ENCODE peak calls at places on chromosomes 3 and 15, in nine cellular contexts. X is cardiac muscle cell, M is kidney epithelial cell, K is fibroblast of pulmonary artery, Q is esophagus muscularis mucosa, U is omental fat pad, D is HFFc6, W is hepatocyte, A is astrocyte of the spinal cord. I is an unnamed sample.

GRCh38 chr3:117059054-117059989 is 349.7 kb downstream of the TUSC7 start:
- DNase-seq in X (peak; percentile 52), M (no peak), D (peak; percentile 14), A (peak; percentile 23), U (no peak), K (peak; percentile 44), W (peak; percentile 63), Q (no peak), I (peak; percentile 46)

GRCh38 chr3:138774529-138775253 is 60.0 kb downstream of the PIK3CB start:
- DNase-seq in W (peak; percentile 81), X (peak; percentile 1), K (peak; percentile 98), U (no peak), Q (no peak), M (peak; percentile 99), A (peak; percentile 99), D (peak; percentile 99), I (peak; percentile 100)

GRCh38 chr3:53823026-53823955 is 22.9 kb downstream of the CHDH start:
- DNase-seq in Q (no peak), M (no peak), U (no peak), W (no peak), X (no peak), D (no peak), A (no peak), K (no peak), I (no peak)

GRCh38 chr3:183807329-183807728 is 18.0 kb downstream of the MAP6D1 start:
- DNase-seq in D (no peak), W (no peak), M (no peak), U (no peak), A (no peak), K (no peak), Q (no peak), X (no peak), I (no peak)

GRCh38 chr3:169634618-169635236 is 28.8 kb downstream of the MECOM start:
- DNase-seq in M (no peak), A (no peak), Q (no peak), D (no peak), X (no peak), K (no peak), W (no peak), U (no peak), I (no peak)

GRCh38 chr3:66195347-66195783 is 25.4 kb upstream of the SLC25A26 start:
- DNase-seq in U (no peak), M (peak; percentile 5), K (peak; percentile 44), A (peak; percentile 41), X (peak; percentile 26), Q (peak; percentile 87), D (peak; percentile 34), W (peak; percentile 60), I (peak; percentile 48)

GRCh38 chr3:80785475-80785874 is 976.0 kb downstream of the GBE1 start:
- DNase-seq in W (peak; percentile 23), D (no peak), M (no peak), Q (no peak), U (no peak), A (no peak), K (peak; percentile 3), X (no peak), I (no peak)

GRCh38 chr15:26069204-26069603 is 206.1 kb upstream of the ATP10A start:
- DNase-seq in W (no peak), K (no peak), A (no peak), X (no peak), U (no peak), D (no peak), Q (no peak), M (no peak), I (no peak)

GRCh38 chr3:8518138-8518537 is 16.5 kb downstream of the LMCD1 start:
- DNase-seq in K (peak; percentile 56), X (no peak), U (no peak), M (no peak), W (no peak), Q (no peak), A (no peak), D (peak; percentile 91), I (peak; percentile 79)

GRCh38 chr3:149023951-149024350 is 32.6 kb downstream of the GYG1 start:
- DNase-seq in U (no peak), M (no peak), D (no peak), A (no peak), Q (no peak), X (no peak), W (no peak), K (no peak), I (no peak)

GRCh38 chr15:95742836-95743235 is 587.7 kb upstream of the NR2F2 start:
- DNase-seq in A (no peak), X (no peak), Q (no peak), M (no peak), D (no peak), K (peak; percentile 38), U (no peak), W (no peak), I (peak; percentile 25)

GRCh38 chr3:193665370-193665989 is 72.5 kb downstream of the OPA1 start:
- DNase-seq in U (no peak), X (peak; percentile 14), D (peak; percentile 23), A (peak; percentile 58), M (peak; percentile 5), K (peak; percentile 70), W (peak; percentile 61), Q (no peak), I (peak; percentile 65)

GRCh38 chr3:10445561-10445960 is 59.8 kb downstream of the ATP2B2 start:
- DNase-seq in W (no peak), U (no peak), M (no peak), A (no peak), X (no peak), K (no peak), D (peak; percentile 17), Q (no peak), I (no peak)

GRCh38 chr3:39103791-39104552 is 3.5 kb downstream of the GORASP1 start:
- DNase-seq in A (no peak), U (no peak), D (no peak), M (no peak), Q (peak; percentile 74), X (no peak), K (no peak), W (no peak), I (no peak)

GRCh38 chr3:166510382-166510781 is 673.2 kb upstream of the BCHE start:
- DNase-seq in M (no peak), K (no peak), W (no peak), X (no peak), A (no peak), D (no peak), Q (no peak), U (no peak), I (no peak)

GRCh38 chr3:48536116-48536515 is 20.5 kb downstream of the PFKFB4 start:
- DNase-seq in Q (no peak), U (no peak), A (no peak), W (no peak), X (no peak), D (no peak), M (no peak), K (no peak), I (no peak)
- TF ChIP-seq CTCF in Q (no peak), U (no peak), A (no peak), W (no peak), X (no peak), D (no peak), M (no peak), K (no peak), I (no peak)

GRCh38 chr3:125045965-125046364 is 9.8 kb downstream of the HEG1 start:
- DNase-seq in M (no peak), W (no peak), A (peak; percentile 87), X (no peak), U (no peak), D (peak; percentile 83), K (peak; percentile 69), Q (no peak), I (peak; percentile 62)
- TF ChIP-seq CTCF in M (peak; percentile 31), W (no peak), A (peak; percentile 51), X (peak; percentile 27), U (no peak), D (peak; percentile 59), K (peak; percentile 29), Q (no peak), I (peak; percentile 57)

DNA sequence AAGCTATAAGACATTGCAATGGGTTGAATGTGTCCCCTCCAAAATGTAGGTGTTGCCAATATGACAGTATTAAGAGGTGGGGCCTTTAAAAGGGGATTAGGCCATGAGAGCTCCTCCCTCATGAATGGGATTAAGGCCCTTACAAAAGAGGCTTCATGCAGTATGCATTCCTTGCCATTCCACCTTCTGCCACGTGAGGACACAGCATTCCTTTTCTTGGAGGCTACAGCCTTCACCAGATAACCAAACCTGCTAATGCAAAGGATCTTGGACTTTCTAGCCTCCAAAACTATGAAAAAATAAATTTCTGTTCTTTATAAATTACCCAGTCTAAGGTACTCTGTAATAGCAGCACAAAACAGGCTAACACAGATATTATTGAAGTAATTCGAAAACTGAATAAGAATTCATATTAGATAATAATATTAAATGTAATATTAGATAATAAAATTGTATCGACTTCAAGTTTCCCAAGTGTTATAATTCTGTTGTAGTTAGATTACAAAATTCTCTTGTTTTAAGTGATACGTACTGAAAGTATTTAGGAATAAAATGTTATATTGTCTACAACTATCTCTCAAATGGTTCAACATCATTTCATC is 29.4 kb upstream of the ATP8B4 start:
- DNase-seq in X (peak; percentile 48), W (peak; percentile 65), M (no peak), U (no peak), K (peak; percentile 81), Q (no peak), A (peak; percentile 69), D (peak; percentile 76), I (peak; percentile 74)
- TF ChIP-seq CTCF in X (peak; percentile 79), W (peak; percentile 68), M (peak; percentile 78), U (no peak), K (peak; percentile 78), Q (no peak), A (peak; percentile 81), D (peak; percentile 81), I (peak; percentile 63)

GRCh38 chr3:13868844-13869724 is 10.8 kb downstream of the WNT7A start:
- DNase-seq in D (no peak), M (no peak), Q (no peak), K (no peak), W (no peak), X (no peak), U (no peak), A (no peak), I (no peak)

GRCh38 chr3:13869944-13870343 is 9.9 kb downstream of the WNT7A start:
- DNase-seq in A (no peak), X (no peak), K (no peak), M (no peak), Q (no peak), U (no peak), D (no peak), W (no peak), I (no peak)

GRCh38 chr3:13866406-13866965 is 13.4 kb downstream of the WNT7A start:
- DNase-seq in Q (no peak), A (peak; percentile 5), D (no peak), K (no peak), X (no peak), U (no peak), M (no peak), W (no peak), I (no peak)

GRCh38 chr3:13865581-13866405 is 14.1 kb downstream of the WNT7A start:
- DNase-seq in Q (no peak), U (no peak), X (no peak), A (no peak), K (no peak), M (no peak), W (no peak), D (no peak), I (no peak)

DNA sequence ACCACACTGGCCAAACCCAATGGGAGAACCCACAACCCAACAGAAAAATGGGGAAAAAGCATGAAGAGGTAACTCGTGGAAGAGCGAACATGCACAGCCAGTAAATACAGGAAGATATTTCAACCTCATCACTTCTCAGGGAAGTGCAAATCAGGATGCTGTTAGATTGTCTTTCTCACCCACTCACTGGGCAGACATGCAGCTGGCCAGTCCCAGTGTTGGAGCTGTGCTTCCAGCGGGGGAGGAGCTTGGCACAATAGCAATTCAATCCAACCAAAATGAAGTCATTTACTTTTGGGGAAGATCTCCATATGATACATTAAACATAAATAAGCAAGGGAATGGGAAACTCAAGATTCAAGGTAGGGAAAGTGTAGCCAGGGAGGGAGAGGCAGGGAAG is 12.1 kb downstream of the WNT7A start:
- DNase-seq in X (no peak), Q (no peak), D (no peak), U (no peak), K (no peak), M (no peak), A (no peak), W (no peak), I (no peak)
- TF ChIP-seq CTCF in X (no peak), Q (no peak), D (no peak), U (no peak), K (no peak), M (no peak), A (no peak), W (no peak), I (no peak)